ENCODE peak calls at places on chromosomes 1 and 21, in nine cellular contexts. T is DMS153; F is mucosa of descending colon; R is astrocyte of the spinal cord; W is aorta; J is neuronal stem cell; E is Peyer's patch; U is GM20000; V is stimulated activated CD8-positive, alpha-beta memory T cell treated with anti-CD3 and anti-CD28 coated beads, Interleukin-7, amount 100 ng/mL, for 48 hours. C is an unnamed sample.

GRCh38 chr1:218942421-218942820 is 231.3 kb upstream of the LYPLAL1 start:
- DNase-seq in T (no peak), F (no peak), R (peak), W (no peak), J (no peak), E (no peak), U (no peak), V (no peak), C (no peak)

GRCh38 chr21:39014751-39015150 is 168.5 kb downstream of the PSMG1 start:
- DNase-seq in T (no peak), F (no peak), R (peak), W (no peak), J (no peak), E (no peak), U (no peak), V (no peak), C (no peak)

GRCh38 chr1:227793079-227793947 is 22.2 kb upstream of the PRSS38 start:
- DNase-seq in T (no peak), F (no peak), R (no peak), W (no peak), J (no peak), E (no peak), U (no peak), V (no peak), C (no peak)

GRCh38 chr1:89873757-89874156 is 52.9 kb downstream of the LRRC8D start:
- DNase-seq in T (peak), F (no peak), R (peak), W (no peak), J (no peak), E (no peak), U (no peak), V (no peak), C (no peak)

GRCh38 chr1:182413486-182413885 is 13.0 kb upstream of the TEDDM1 start:
- DNase-seq in T (no peak), F (no peak), R (no peak), W (no peak), J (no peak), E (no peak), U (no peak), V (no peak), C (no peak)

GRCh38 chr1:194102607-194103006 is 916.2 kb upstream of the B3GALT2 start:
- DNase-seq in T (no peak), F (no peak), R (no peak), W (no peak), J (no peak), E (no peak), U (no peak), V (no peak), C (no peak)

GRCh38 chr1:73744985-73745384 is 453.0 kb downstream of the LRRIQ3 start:
- DNase-seq in T (no peak), F (no peak), R (no peak), W (no peak), J (no peak), E (no peak), U (no peak), V (no peak), C (no peak)

GRCh38 chr1:90370696-90371095 is 346.4 kb downstream of the BARHL2 start:
- DNase-seq in T (no peak), F (no peak), R (peak), W (no peak), J (no peak), E (no peak), U (no peak), V (no peak), C (no peak)

GRCh38 chr1:50426108-50426700 is 3.0 kb upstream of the DMRTA2 start:
- DNase-seq in T (no peak), F (no peak), R (no peak), W (no peak), J (no peak), E (no peak), U (no peak), V (no peak), C (no peak)

GRCh38 chr1:192904438-192904895 is 95.6 kb downstream of the RGS2 start:
- DNase-seq in T (no peak), F (no peak), R (peak), W (no peak), J (no peak), E (no peak), U (no peak), V (no peak), C (no peak)

GRCh38 chr21:15015622-15016471 is 49.0 kb downstream of the NRIP1 start:
- DNase-seq in T (no peak), F (no peak), R (peak), W (no peak), J (no peak), E (no peak), U (no peak), V (no peak), C (no peak)

GRCh38 chr21:31656199-31657095 is 3.0 kb upstream of the SOD1 start:
- DNase-seq in T (no peak), F (no peak), R (peak), W (no peak), J (no peak), E (no peak), U (no peak), V (peak), C (no peak)

GRCh38 chr1:119674110-119674509 is 26.0 kb upstream of the ZNF697 start:
- DNase-seq in T (no peak), F (no peak), R (no peak), W (no peak), J (no peak), E (no peak), U (no peak), V (no peak), C (no peak)

GRCh38 chr1:16014509-16015482 is 3.0 kb downstream of the HSPB7 start:
- DNase-seq in T (no peak), F (no peak), R (no peak), W (peak), J (no peak), E (no peak), U (no peak), V (no peak), C (no peak)

GRCh38 chr1:228194436-228194835 is 13.4 kb upstream of the OBSCN start:
- DNase-seq in T (no peak), F (no peak), R (no peak), W (no peak), J (no peak), E (no peak), U (no peak), V (no peak), C (no peak)

GRCh38 chr1:15684042-15684461 is at the start of gene PLEKHM2:
- DNase-seq in T (no peak), F (peak), R (no peak), W (peak), J (peak), E (peak), U (peak), V (peak), C (peak)

GRCh38 chr21:35953570-35953969 is 106.8 kb downstream of the SETD4 start:
- DNase-seq in T (peak), F (no peak), R (peak), W (no peak), J (no peak), E (no peak), U (no peak), V (no peak), C (no peak)

GRCh38 chr1:2788506-2789163 is 12.9 kb downstream of the TTC34 start:
- DNase-seq in T (no peak), F (peak), R (no peak), W (no peak), J (no peak), E (peak), U (no peak), V (no peak), C (no peak)

GRCh38 chr1:88877382-88877825 is 14.0 kb downstream of the GTF2B start:
- DNase-seq in T (no peak), F (no peak), R (peak), W (no peak), J (peak), E (no peak), U (no peak), V (no peak), C (no peak)

GRCh38 chr1:11037740-11038182 is 9.3 kb downstream of the MASP2 start:
- DNase-seq in T (peak), F (peak), R (peak), W (peak), J (peak), E (peak), U (peak), V (peak), C (peak)

GRCh38 chr1:43919906-43920305 is 13.7 kb upstream of the ARTN start:
- DNase-seq in T (no peak), F (no peak), R (no peak), W (no peak), J (no peak), E (no peak), U (no peak), V (no peak), C (no peak)

GRCh38 chr1:240579511-240579910 is 32.4 kb downstream of the GREM2 start:
- DNase-seq in T (no peak), F (no peak), R (no peak), W (no peak), J (no peak), E (no peak), U (no peak), V (no peak), C (no peak)